ENCODE peak calls at places on chromosomes 6 and 20, in four cellular contexts. O is activated T-helper 17 cell treated with anti-CD3 and anti-CD28 coated beads, Interleukin-2, amount 50 U/mL, for 72 hours; Y is activated T-cell treated with anti-CD3 and anti-CD28 coated beads, Interleukin-2, amount 50 U/mL, for 72 hours; S is pancreas. Q is an unnamed sample.

GRCh38 chr6:83966539-83966938 is 67.0 kb upstream of the MRAP2 start:
- ATAC-seq in O (no peak), Y (no peak), S (no peak), Q (no peak)

GRCh38 chr6:15897063-15897934 is 231.6 kb upstream of the MYLIP start:
- ATAC-seq in O (no peak), Y (no peak), S (peak), Q (peak)

GRCh38 chr6:136786708-136787107 is 5.6 kb downstream of the MAP3K5 start:
- ATAC-seq in O (no peak), Y (no peak), S (no peak), Q (no peak)

GRCh38 chr20:10247440-10247839 is 28.8 kb downstream of the SNAP25 start:
- ATAC-seq in O (no peak), Y (no peak), S (no peak), Q (no peak)

GRCh38 chr6:18528084-18528743 is 141.1 kb downstream of the RNF144B start:
- ATAC-seq in O (no peak), Y (no peak), S (no peak), Q (no peak)

GRCh38 chr6:142567476-142567875 is 265.7 kb downstream of the ADGRG6 start:
- ATAC-seq in O (no peak), Y (no peak), S (no peak), Q (no peak)

GRCh38 chr6:32175711-32176475 is at the start of gene AGPAT1:
- ATAC-seq in O (peak), Y (peak), S (peak), Q (peak)

GRCh38 chr6:163232015-163232523 is 182.4 kb upstream of the QKI start:
- ATAC-seq in O (no peak), Y (no peak), S (no peak), Q (no peak)

GRCh38 chr20:36339646-36340592 is 33.8 kb downstream of the DLGAP4 start:
- ATAC-seq in O (peak), Y (peak), S (no peak), Q (no peak)

GRCh38 chr6:158781692-158782373 is 37.3 kb downstream of the EZR start:
- ATAC-seq in O (no peak), Y (no peak), S (peak), Q (no peak)

GRCh38 chr6:141095308-141095707 is 1037.4 kb upstream of the GJE1 start:
- ATAC-seq in O (no peak), Y (no peak), S (no peak), Q (no peak)